ENCODE peak calls at places on chromosome 6, in four cellular contexts. O, C, E and G are unnamed samples.

GRCh38 chr6:15827492-15828255 is 164.8 kb upstream of the DTNBP1 start:
- DNase-seq in O (no peak), C (no peak), E (no peak), G (no peak)

GRCh38 chr6:79632580-79632979 is 1.5 kb downstream of the SH3BGRL2 start:
- DNase-seq in O (no peak), C (no peak), E (no peak), G (no peak)

GRCh38 chr6:33566182-33567084 is 13.6 kb downstream of the BAK1 start:
- DNase-seq in O (no peak), C (no peak), E (no peak), G (no peak)

GRCh38 chr6:35291491-35291890 is 6.1 kb upstream of the DEF6 start:
- DNase-seq in O (no peak), C (no peak), E (no peak), G (no peak)

GRCh38 chr6:39083111-39083702 is 31.8 kb downstream of the SAYSD1 start:
- DNase-seq in O (no peak), C (no peak), E (peak), G (no peak)

GRCh38 chr6:53851561-53851960 is 56.8 kb downstream of the LRRC1 start:
- DNase-seq in O (no peak), C (no peak), E (no peak), G (no peak)

GRCh38 chr6:8195040-8195713 is 92.8 kb upstream of the EEF1E1 start:
- DNase-seq in O (no peak), C (peak), E (peak), G (no peak)

GRCh38 chr6:108331982-108332381 is 37.1 kb downstream of the AFG1L start:
- DNase-seq in O (no peak), C (no peak), E (no peak), G (no peak)

GRCh38 chr6:111566873-111567517 is 38.7 kb downstream of the TRAF3IP2 start:
- DNase-seq in O (no peak), C (no peak), E (no peak), G (peak)

GRCh38 chr6:55913213-55914195 is 38.1 kb upstream of the BMP5 start:
- DNase-seq in O (no peak), C (peak), E (peak), G (no peak)

GRCh38 chr6:36131517-36132220 is 1.4 kb downstream of the MAPK13 start:
- DNase-seq in O (peak), C (no peak), E (no peak), G (no peak)

GRCh38 chr6:159117031-159117430 is 52.2 kb upstream of the FNDC1 start:
- DNase-seq in O (no peak), C (no peak), E (no peak), G (no peak)

GRCh38 chr6:31870385-31870921 is 7.8 kb upstream of the NEU1 start:
- DNase-seq in O (no peak), C (no peak), E (peak), G (no peak)

GRCh38 chr6:27605401-27606342 is 132.8 kb upstream of the ZNF184 start:
- DNase-seq in O (no peak), C (peak), E (peak), G (peak)

GRCh38 chr6:18491303-18492090 is 104.3 kb downstream of the RNF144B start:
- DNase-seq in O (no peak), C (no peak), E (no peak), G (no peak)

GRCh38 chr6:24980507-24981384 is 45.0 kb upstream of the RIPOR2 start:
- DNase-seq in O (no peak), C (peak), E (peak), G (no peak)

GRCh38 chr6:32436995-32437836 is 2.5 kb upstream of the HLA-DRA start:
- DNase-seq in O (no peak), C (no peak), E (no peak), G (no peak)

GRCh38 chr6:89637960-89638319 is 607 bp downstream of the LYRM2 start:
- DNase-seq in O (no peak), C (no peak), E (no peak), G (no peak)

GRCh38 chr6:67679566-67680296 is 955.4 kb upstream of the ADGRB3 start:
- DNase-seq in O (no peak), C (no peak), E (no peak), G (no peak)

GRCh38 chr6:17289491-17290106 is 8.4 kb downstream of the RBM24 start:
- DNase-seq in O (no peak), C (no peak), E (no peak), G (no peak)

GRCh38 chr6:104828478-104828877 is 31.2 kb downstream of the HACE1 start:
- DNase-seq in O (no peak), C (no peak), E (no peak), G (no peak)

GRCh38 chr6:117956386-117956785 is 49.3 kb downstream of the SLC35F1 start:
- DNase-seq in O (no peak), C (peak), E (no peak), G (no peak)

GRCh38 chr6:34709386-34709785 is 12.8 kb upstream of the ILRUN start:
- DNase-seq in O (peak), C (no peak), E (no peak), G (peak)

GRCh38 chr6:167517546-167517945 is 192.7 kb downstream of the TTLL2 start:
- DNase-seq in O (no peak), C (no peak), E (no peak), G (no peak)

GRCh38 chr6:401994-402640 is 10.6 kb downstream of the IRF4 start:
- DNase-seq in O (no peak), C (no peak), E (no peak), G (no peak)

GRCh38 chr6:81734081-81734480 is 18.4 kb downstream of the TENT5A start:
- DNase-seq in O (no peak), C (no peak), E (no peak), G (no peak)

GRCh38 chr6:155452576-155452975 is 3.1 kb downstream of the NOX3 start:
- DNase-seq in O (no peak), C (no peak), E (no peak), G (no peak)

GRCh38 chr6:36615018-36615761 is 21.0 kb downstream of the SRSF3 start:
- DNase-seq in O (peak), C (peak), E (peak), G (no peak)

GRCh38 chr6:14710421-14710820 is 535.4 kb upstream of the JARID2 start:
- DNase-seq in O (no peak), C (no peak), E (no peak), G (no peak)

GRCh38 chr6:152054441-152054840 is 247.0 kb downstream of the ESR1 start:
- DNase-seq in O (no peak), C (no peak), E (no peak), G (no peak)

GRCh38 chr6:84033523-84034451 is at the start of gene MRAP2:
- DNase-seq in O (peak), C (peak), E (peak), G (no peak)

GRCh38 chr6:165096868-165097267 is 212.5 kb downstream of the C6orf118 start:
- DNase-seq in O (no peak), C (no peak), E (no peak), G (no peak)

GRCh38 chr6:29227235-29227634 is 56.5 kb downstream of the OR2J2 start:
- DNase-seq in O (no peak), C (no peak), E (no peak), G (no peak)

GRCh38 chr6:112298021-112298745 is 43.8 kb upstream of the LAMA4 start:
- DNase-seq in O (no peak), C (no peak), E (no peak), G (no peak)

GRCh38 chr6:158815379-158815724 is 3.8 kb downstream of the EZR start:
- DNase-seq in O (no peak), C (no peak), E (peak), G (no peak)

GRCh38 chr6:167750956-167751358 is 75.8 kb upstream of the AFDN start:
- DNase-seq in O (peak), C (no peak), E (peak), G (no peak)

GRCh38 chr6:46653439-46653942 is 716 bp downstream of the SLC25A27 start:
- DNase-seq in O (no peak), C (no peak), E (no peak), G (no peak)

GRCh38 chr6:706161-706560 is 13.2 kb upstream of the EXOC2 start:
- DNase-seq in O (no peak), C (no peak), E (no peak), G (no peak)

DNA sequence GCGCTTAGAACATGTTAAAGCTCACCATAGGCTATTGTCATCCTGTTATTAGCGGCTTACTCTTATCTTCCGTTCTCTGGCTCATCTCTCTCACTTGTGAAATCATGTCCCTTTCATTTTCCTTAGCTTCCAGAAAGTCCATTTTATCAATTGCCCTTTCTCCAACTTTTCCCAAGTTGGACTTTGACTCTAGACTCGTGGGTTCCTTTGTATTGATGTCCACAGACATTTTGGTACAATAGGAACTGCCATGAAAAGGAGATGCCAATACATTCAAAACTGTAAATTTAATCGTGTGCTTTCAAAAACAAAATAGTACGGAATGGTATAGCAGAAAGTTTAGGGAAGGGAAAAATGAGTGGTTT is 10.4 kb upstream of the HIVEP1 start:
- DNase-seq in O (no peak), C (no peak), E (no peak), G (no peak)
- H3K27ac ChIP-seq in O (peak), C (no peak), E (no peak), G (no peak)

DNA sequence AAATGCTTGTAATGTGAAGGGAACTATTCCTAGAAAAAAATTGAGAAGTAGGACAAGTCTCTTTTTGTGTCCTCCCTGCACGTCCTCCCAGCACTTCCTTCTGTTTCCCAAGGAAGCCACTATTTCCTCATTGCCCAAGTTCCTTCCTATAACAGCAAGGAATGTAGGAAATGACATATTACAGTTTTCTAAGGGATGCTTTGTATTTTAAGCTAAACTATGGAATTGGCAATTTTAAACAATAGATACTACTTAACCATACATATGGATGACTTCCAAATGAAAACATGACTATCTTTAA is 946.3 kb upstream of the CITED2 start:
- DNase-seq in O (no peak), C (no peak), E (no peak), G (no peak)
- H3K27ac ChIP-seq in O (peak), C (no peak), E (no peak), G (no peak)

DNA sequence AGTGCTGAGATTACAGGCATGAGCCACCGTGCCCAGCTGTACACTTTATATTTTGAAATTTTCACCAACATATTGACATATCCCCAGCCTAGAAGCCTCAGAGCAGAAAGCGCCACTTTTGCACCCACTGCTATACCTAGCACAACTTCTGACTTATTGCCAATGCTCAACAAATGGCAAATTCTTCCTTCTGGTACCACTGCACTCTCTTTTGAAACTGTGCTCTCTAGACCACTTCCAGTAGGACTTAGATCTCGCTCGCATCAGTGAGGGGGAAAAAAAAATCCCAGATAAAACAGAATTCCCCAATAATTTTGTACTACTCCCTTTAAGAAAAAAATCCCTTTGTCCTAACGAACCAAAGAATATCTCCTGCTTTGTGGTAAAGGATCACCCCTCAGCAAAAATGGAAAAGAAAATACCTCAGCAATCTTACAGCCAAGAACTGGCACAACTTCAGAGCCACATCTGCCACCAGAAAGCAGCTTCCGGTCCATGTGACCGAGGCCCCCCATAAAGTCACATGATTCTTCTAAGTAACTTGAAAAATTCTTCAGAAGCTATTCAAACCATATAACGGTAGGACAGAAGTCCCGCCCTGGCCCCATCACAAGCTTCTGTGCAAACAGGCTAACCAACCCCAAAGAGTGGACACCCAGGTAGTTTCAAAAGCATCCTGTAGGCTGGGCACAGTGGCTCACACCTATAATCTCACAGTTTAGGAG is 18.5 kb upstream of the IL17F start:
- DNase-seq in O (no peak), C (no peak), E (no peak), G (no peak)
- H3K27ac ChIP-seq in O (no peak), C (no peak), E (no peak), G (no peak)

DNA sequence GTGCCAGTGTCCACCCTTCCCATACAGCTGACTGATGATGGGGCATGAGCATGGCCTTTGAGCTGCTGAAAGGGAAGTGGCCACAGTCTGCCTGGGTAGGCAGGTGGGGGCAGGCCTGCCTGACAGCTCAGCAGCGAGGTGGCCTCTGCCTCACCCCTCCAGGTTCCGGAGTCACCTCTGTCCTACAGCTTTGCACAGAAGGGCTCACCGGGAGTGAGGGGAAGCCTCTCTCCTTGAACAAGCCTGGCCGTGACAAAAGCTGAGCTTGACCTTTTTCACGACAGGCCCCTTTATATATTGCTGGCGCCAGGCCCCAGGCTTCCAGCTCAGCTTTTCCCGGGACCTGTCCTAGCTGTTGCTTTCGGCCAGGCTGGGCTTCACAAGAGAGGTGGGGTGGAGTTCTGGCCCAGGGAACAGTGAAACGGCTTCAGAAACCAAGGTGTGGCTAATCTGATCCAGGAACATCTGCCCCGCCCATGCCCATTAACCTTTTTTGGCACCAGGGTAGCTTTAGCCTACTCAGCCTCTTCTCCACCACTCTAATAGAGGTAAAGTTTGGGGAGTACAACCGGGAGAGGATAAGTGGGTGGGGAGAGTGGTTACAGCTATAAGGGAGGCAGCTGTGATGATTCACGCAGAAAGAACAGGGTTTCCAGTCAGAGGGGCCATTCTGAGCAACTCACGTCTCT is 42.9 kb downstream of the C6orf132 start:
- DNase-seq in O (no peak), C (no peak), E (no peak), G (no peak)
- H3K27ac ChIP-seq in O (no peak), C (no peak), E (no peak), G (peak)

GRCh38 chr6:169340395-169340794 is 86.7 kb upstream of the THBS2 start:
- DNase-seq in O (no peak), C (no peak), E (no peak), G (no peak)

GRCh38 chr6:169339731-169340314 is 86.2 kb upstream of the THBS2 start:
- DNase-seq in O (no peak), C (no peak), E (no peak), G (no peak)

GRCh38 chr6:169341706-169342105 is 88.1 kb upstream of the THBS2 start:
- DNase-seq in O (no peak), C (no peak), E (no peak), G (no peak)

GRCh38 chr6:169342655-169343054 is 89.0 kb upstream of the THBS2 start:
- DNase-seq in O (no peak), C (no peak), E (no peak), G (no peak)

DNA sequence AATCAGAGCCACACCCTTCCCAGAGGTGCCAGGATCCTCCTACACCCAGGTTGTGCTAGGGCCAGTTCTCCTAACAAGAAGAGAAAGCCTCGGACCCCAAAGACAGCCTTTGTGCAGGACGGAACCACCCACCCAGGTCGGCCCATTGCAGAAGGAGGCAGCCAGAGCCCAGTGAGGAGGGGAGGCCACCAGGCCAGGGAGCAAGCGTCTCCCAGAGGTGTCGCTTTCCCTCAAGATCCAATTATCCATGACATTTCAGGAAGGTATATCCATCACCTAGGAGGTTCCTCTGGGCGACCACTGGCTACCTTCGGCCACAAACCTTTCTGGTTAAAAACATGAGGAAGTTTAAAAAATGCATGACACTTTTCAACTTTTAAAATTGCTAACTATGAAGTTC is 87.4 kb upstream of the THBS2 start:
- DNase-seq in O (no peak), C (no peak), E (no peak), G (no peak)
- H3K27ac ChIP-seq in O (no peak), C (no peak), E (no peak), G (no peak)